ENCODE peak calls at places on chromosome 21, in seven cellular contexts. R is CD8-positive, alpha-beta memory T cell; L is stimulated activated CD8-positive, alpha-beta memory T cell treated with anti-CD3 and anti-CD28 coated beads, Interleukin-4, amount 100 ng/mL, for 1 hour; O is small intestine; T is EL; D is stimulated activated CD4-positive, alpha-beta T cell treated with anti-CD3 and anti-CD28 coated beads, Interleukin-1b, Interleukin-23, amount 100 ng/mL, for 1 hour; I is effector CD4-positive, alpha-beta T cell. Q is an unnamed sample.

GRCh38 chr21:33849839-33850238 is 65.8 kb downstream of the ATP5PO start:
- DNase-seq in R (no peak), L (no peak), O (no peak), T (peak; percentile 36), D (no peak), I (no peak), Q (no peak)

GRCh38 chr21:44615881-44616590 is 4.2 kb downstream of the KRTAP10-8 start:
- DNase-seq in R (no peak), L (no peak), O (no peak), T (no peak), D (no peak), I (no peak), Q (no peak)

GRCh38 chr21:45494851-45495680 is 47.2 kb downstream of the SLC19A1 start:
- DNase-seq in R (no peak), L (no peak), O (no peak), T (no peak), D (no peak), I (no peak), Q (no peak)

GRCh38 chr21:44423312-44423821 is 31.9 kb upstream of the LRRC3 start:
- DNase-seq in R (no peak), L (no peak), O (no peak), T (no peak), D (no peak), I (no peak), Q (no peak)

GRCh38 chr21:41634858-41635257 is 126.9 kb upstream of the TMPRSS2 start:
- DNase-seq in R (no peak), L (no peak), O (no peak), T (peak; percentile 69), D (no peak), I (no peak), Q (no peak)

GRCh38 chr21:34035619-34036354 is 37.6 kb upstream of the MRPS6 start:
- DNase-seq in R (no peak), L (no peak), O (no peak), T (no peak), D (no peak), I (no peak), Q (no peak)

GRCh38 chr21:31557956-31558838 is 101.3 kb upstream of the SOD1 start:
- DNase-seq in R (no peak), L (no peak), O (no peak), T (peak; percentile 13), D (no peak), I (peak; percentile 16), Q (no peak)

GRCh38 chr21:26852422-26852821 is 7.2 kb upstream of the ADAMTS1 start:
- DNase-seq in R (no peak), L (no peak), O (no peak), T (no peak), D (no peak), I (no peak), Q (no peak)

GRCh38 chr21:32101206-32101763 is 177.6 kb downstream of the MIS18A start:
- DNase-seq in R (no peak), L (no peak), O (no peak), T (no peak), D (no peak), I (no peak), Q (no peak)

GRCh38 chr21:38140192-38140905 is 116.4 kb upstream of the KCNJ15 start:
- DNase-seq in R (no peak), L (no peak), O (no peak), T (peak; percentile 46), D (no peak), I (no peak), Q (no peak)

GRCh38 chr21:34989337-34990151 is 59.6 kb downstream of the RUNX1 start:
- DNase-seq in R (no peak), L (no peak), O (no peak), T (no peak), D (no peak), I (no peak), Q (no peak)

GRCh38 chr21:31855180-31855579 is 17.6 kb upstream of the HUNK start:
- DNase-seq in R (no peak), L (no peak), O (no peak), T (no peak), D (no peak), I (no peak), Q (no peak)

GRCh38 chr21:42160111-42160949 is 58.6 kb upstream of the ABCG1 start:
- DNase-seq in R (no peak), L (no peak), O (no peak), T (no peak), D (no peak), I (no peak), Q (no peak)

GRCh38 chr21:39696620-39697019 is 48.4 kb upstream of the IGSF5 start:
- DNase-seq in R (no peak), L (no peak), O (peak; percentile 83), T (no peak), D (no peak), I (no peak), Q (no peak)

GRCh38 chr21:27817061-27817460 is 850.2 kb upstream of the ADAMTS5 start:
- DNase-seq in R (no peak), L (no peak), O (no peak), T (no peak), D (no peak), I (no peak), Q (no peak)

GRCh38 chr21:31161157-31161556 is 122.9 kb upstream of the KRTAP19-8 start:
- DNase-seq in R (no peak), L (no peak), O (no peak), T (peak; percentile 64), D (no peak), I (no peak), Q (peak; percentile 88)

GRCh38 chr21:34635307-34635706 is 20.4 kb upstream of the RCAN1 start:
- DNase-seq in R (no peak), L (no peak), O (no peak), T (no peak), D (no peak), I (no peak), Q (no peak)

GRCh38 chr21:37071561-37072238 is 1.2 kb downstream of the PIGP start:
- DNase-seq in R (no peak), L (no peak), O (peak; percentile 68), T (peak; percentile 74), D (no peak), I (no peak), Q (no peak)

GRCh38 chr21:44572959-44573583 is 458 bp upstream of the KRTAP10-4 start:
- DNase-seq in R (no peak), L (no peak), O (no peak), T (no peak), D (no peak), I (no peak), Q (peak; percentile 16)

GRCh38 chr21:42063206-42063577 is 7.9 kb upstream of the UMODL1 start:
- DNase-seq in R (no peak), L (no peak), O (peak; percentile 55), T (no peak), D (no peak), I (no peak), Q (no peak)

GRCh38 chr21:16742116-16742515 is 770.7 kb upstream of the CXADR start:
- DNase-seq in R (no peak), L (no peak), O (no peak), T (no peak), D (no peak), I (no peak), Q (no peak)

GRCh38 chr21:37800122-37800455 is 116.2 kb downstream of the KCNJ6 start:
- DNase-seq in R (no peak), L (no peak), O (no peak), T (peak; percentile 30), D (no peak), I (no peak), Q (no peak)

GRCh38 chr21:17688912-17689874 is 76.5 kb upstream of the BTG3 start:
- DNase-seq in R (peak; percentile 6), L (peak; percentile 33), O (peak; percentile 5), T (peak; percentile 28), D (no peak), I (peak; percentile 34), Q (peak; percentile 68)

GRCh38 chr21:16071082-16071481 is 341.3 kb downstream of the USP25 start:
- DNase-seq in R (no peak), L (no peak), O (no peak), T (peak; percentile 37), D (no peak), I (no peak), Q (no peak)

GRCh38 chr21:33834801-33835500 is 80.7 kb downstream of the ATP5PO start:
- DNase-seq in R (no peak), L (no peak), O (no peak), T (no peak), D (no peak), I (no peak), Q (no peak)

GRCh38 chr21:44900559-44901251 is 20.0 kb downstream of the ITGB2 start:
- DNase-seq in R (no peak), L (no peak), O (no peak), T (no peak), D (no peak), I (no peak), Q (no peak)

GRCh38 chr21:38984982-38985422 is 179.3 kb downstream of the ETS2 start:
- DNase-seq in R (no peak), L (no peak), O (no peak), T (peak; percentile 90), D (no peak), I (no peak), Q (no peak)

GRCh38 chr21:43188712-43189151 is 19.9 kb downstream of the CRYAA start:
- DNase-seq in R (no peak), L (no peak), O (no peak), T (no peak), D (no peak), I (no peak), Q (no peak)

GRCh38 chr21:29056005-29056404 is 17.4 kb downstream of the CCT8 start:
- DNase-seq in R (no peak), L (no peak), O (no peak), T (no peak), D (no peak), I (no peak), Q (no peak)

GRCh38 chr21:45265721-45266517 is 21.8 kb downstream of the POFUT2 start:
- DNase-seq in R (no peak), L (no peak), O (no peak), T (no peak), D (no peak), I (no peak), Q (no peak)

GRCh38 chr21:36450511-36450910 is 29.4 kb downstream of the CLDN14 start:
- DNase-seq in R (no peak), L (no peak), O (no peak), T (peak; percentile 25), D (no peak), I (no peak), Q (no peak)

GRCh38 chr21:42621166-42621827 is 32.1 kb upstream of the PDE9A start:
- DNase-seq in R (no peak), L (no peak), O (peak; percentile 53), T (no peak), D (no peak), I (no peak), Q (peak; percentile 41)

GRCh38 chr21:45073301-45074047 is 906 bp upstream of the ADARB1 start:
- DNase-seq in R (no peak), L (no peak), O (peak; percentile 8), T (peak; percentile 35), D (no peak), I (no peak), Q (no peak)

GRCh38 chr21:45177039-45177438 is 102.7 kb downstream of the ADARB1 start:
- DNase-seq in R (no peak), L (no peak), O (no peak), T (no peak), D (no peak), I (no peak), Q (no peak)

GRCh38 chr21:44455524-44456206 is 355 bp downstream of the LRRC3 start:
- DNase-seq in R (no peak), L (no peak), O (peak; percentile 39), T (peak; percentile 16), D (no peak), I (no peak), Q (peak; percentile 14)

Q was measured in COLO829.